ENCODE peak calls at places on chromosomes 11 and 22, in nine cellular contexts. Q, J, S, W, Z, L, Y, B and N are unnamed samples. For H3K4me1, the result is how much of the 10 kb centered on the place peaks cover.

GRCh38 chr22:31822523-31822922 is 68.7 kb downstream of the DEPDC5 start:
- DNase-seq in Q (no peak), J (no peak), S (no peak), W (no peak), Z (no peak), L (no peak), Y (no peak), B (no peak), N (no peak)

GRCh38 chr22:48520888-48521600 is 1306.6 kb downstream of the BRD1 start:
- DNase-seq in Q (no peak), J (no peak), S (no peak), W (no peak), Z (no peak), L (no peak), Y (no peak), B (no peak), N (no peak)

GRCh38 chr11:32290783-32291182 is 144.6 kb downstream of the WT1 start:
- DNase-seq in Q (no peak), J (peak), S (no peak), W (no peak), Z (no peak), L (no peak), Y (no peak), B (no peak), N (no peak)

GRCh38 chr11:3103076-3103475 is 45.9 kb upstream of the CARS1 start:
- DNase-seq in Q (no peak), J (no peak), S (peak), W (peak), Z (no peak), L (peak), Y (no peak), B (peak), N (no peak)

GRCh38 chr22:34998921-34999320 is 67.0 kb upstream of the ISX start:
- DNase-seq in Q (no peak), J (no peak), S (no peak), W (no peak), Z (no peak), L (no peak), Y (no peak), B (no peak), N (no peak)

GRCh38 chr11:115990004-115990447 is 485.8 kb upstream of the CADM1 start:
- DNase-seq in Q (peak), J (no peak), S (peak), W (no peak), Z (no peak), L (no peak), Y (no peak), B (peak), N (no peak)

GRCh38 chr11:34327804-34328631 is 29.8 kb downstream of the ABTB2 start:
- DNase-seq in Q (no peak), J (no peak), S (no peak), W (no peak), Z (no peak), L (no peak), Y (no peak), B (no peak), N (no peak)

GRCh38 chr11:73233704-73234402 is 15.8 kb downstream of the P2RY2 start:
- DNase-seq in Q (peak), J (no peak), S (no peak), W (no peak), Z (no peak), L (peak), Y (no peak), B (no peak), N (no peak)

GRCh38 chr22:27431896-27432295 is 369.7 kb downstream of the MN1 start:
- DNase-seq in Q (no peak), J (peak), S (no peak), W (no peak), Z (no peak), L (no peak), Y (no peak), B (no peak), N (no peak)

GRCh38 chr11:10032991-10033390 is 261.0 kb downstream of the SBF2 start:
- DNase-seq in Q (no peak), J (peak), S (no peak), W (no peak), Z (no peak), L (no peak), Y (no peak), B (no peak), N (no peak)

GRCh38 chr22:37999640-38000272 is 15.4 kb upstream of the SOX10 start:
- DNase-seq in Q (no peak), J (peak), S (no peak), W (no peak), Z (no peak), L (no peak), Y (peak), B (no peak), N (no peak)

GRCh38 chr22:49008682-49009235 is 818.9 kb downstream of the BRD1 start:
- DNase-seq in Q (no peak), J (no peak), S (peak), W (peak), Z (peak), L (peak), Y (no peak), B (no peak), N (no peak)

GRCh38 chr11:88454881-88455280 is 117.3 kb upstream of the CTSC start:
- DNase-seq in Q (no peak), J (peak), S (no peak), W (no peak), Z (no peak), L (no peak), Y (no peak), B (no peak), N (no peak)

GRCh38 chr22:24526191-24526590 is 28.7 kb downstream of the GUCD1 start:
- DNase-seq in Q (no peak), J (no peak), S (no peak), W (no peak), Z (no peak), L (no peak), Y (no peak), B (no peak), N (no peak)

GRCh38 chr22:39311592-39312400 is 7.6 kb downstream of the RPL3 start:
- DNase-seq in Q (no peak), J (no peak), S (no peak), W (no peak), Z (no peak), L (no peak), Y (no peak), B (no peak), N (no peak)

GRCh38 chr22:46024136-46024840 is 47.3 kb upstream of the WNT7B start:
- DNase-seq in Q (no peak), J (no peak), S (no peak), W (no peak), Z (no peak), L (peak), Y (no peak), B (peak), N (peak)

GRCh38 chr11:63490551-63491239 is at the start of gene PLAAT5:
- DNase-seq in Q (peak), J (no peak), S (peak), W (no peak), Z (peak), L (peak), Y (no peak), B (peak), N (peak)

GRCh38 chr11:69702239-69702668 is 1.6 kb downstream of the FGF19 start:
- DNase-seq in Q (no peak), J (no peak), S (no peak), W (no peak), Z (no peak), L (no peak), Y (no peak), B (no peak), N (no peak)

GRCh38 chr11:132638421-132638820 is 893.9 kb downstream of the OPCML start:
- DNase-seq in Q (no peak), J (no peak), S (no peak), W (no peak), Z (no peak), L (no peak), Y (no peak), B (no peak), N (no peak)

GRCh38 chr11:128503231-128503991 is 83.9 kb downstream of the ETS1 start:
- DNase-seq in Q (no peak), J (peak), S (no peak), W (no peak), Z (no peak), L (no peak), Y (no peak), B (no peak), N (no peak)

GRCh38 chr11:70942593-70942992 is 309.8 kb downstream of the SHANK2 start:
- DNase-seq in Q (no peak), J (no peak), S (no peak), W (no peak), Z (no peak), L (no peak), Y (no peak), B (no peak), N (no peak)

GRCh38 chr11:47394322-47395224 is 13.8 kb upstream of the SLC39A13 start:
- DNase-seq in Q (peak), J (no peak), S (peak), W (peak), Z (no peak), L (peak), Y (no peak), B (peak), N (no peak)

GRCh38 chr11:821513-822371 is 3.0 kb downstream of the PNPLA2 start:
- DNase-seq in Q (no peak), J (no peak), S (peak), W (no peak), Z (no peak), L (no peak), Y (no peak), B (peak), N (peak)

GRCh38 chr11:4072668-4073285 is 21.8 kb upstream of the RRM1 start:
- DNase-seq in Q (peak), J (peak), S (no peak), W (peak), Z (peak), L (no peak), Y (no peak), B (no peak), N (no peak)

GRCh38 chr11:72578541-72578940 is 95.7 kb downstream of the PDE2A start:
- DNase-seq in Q (peak), J (no peak), S (peak), W (no peak), Z (no peak), L (no peak), Y (no peak), B (no peak), N (no peak)

GRCh38 chr11:35227551-35228341 is 88.8 kb downstream of the CD44 start:
- DNase-seq in Q (no peak), J (no peak), S (no peak), W (no peak), Z (no peak), L (no peak), Y (no peak), B (no peak), N (no peak)

GRCh38 chr11:124834526-124835190 is 30.6 kb upstream of the ROBO3 start:
- DNase-seq in Q (no peak), J (no peak), S (no peak), W (no peak), Z (no peak), L (no peak), Y (no peak), B (no peak), N (no peak)

GRCh38 chr11:66879583-66879982 is 22.7 kb downstream of the LRFN4 start:
- DNase-seq in Q (no peak), J (no peak), S (no peak), W (no peak), Z (no peak), L (no peak), Y (no peak), B (no peak), N (no peak)
- H3K4me1 ChIP-seq in Q (under half), J (under half), S (under half), W (half or more), Z (under half), L (under half), Y (under half), B (under half), N (under half)

GRCh38 chr22:36405671-36406070 is 17.9 kb upstream of the MYH9 start:
- DNase-seq in Q (peak), J (peak), S (peak), W (peak), Z (no peak), L (no peak), Y (no peak), B (peak), N (no peak)
- TF ChIP-seq CTCF in Q (no peak), J (no peak), S (no peak), W (no peak), Z (no peak), L (peak), Y (no peak), B (no peak), N (no peak)

DNA sequence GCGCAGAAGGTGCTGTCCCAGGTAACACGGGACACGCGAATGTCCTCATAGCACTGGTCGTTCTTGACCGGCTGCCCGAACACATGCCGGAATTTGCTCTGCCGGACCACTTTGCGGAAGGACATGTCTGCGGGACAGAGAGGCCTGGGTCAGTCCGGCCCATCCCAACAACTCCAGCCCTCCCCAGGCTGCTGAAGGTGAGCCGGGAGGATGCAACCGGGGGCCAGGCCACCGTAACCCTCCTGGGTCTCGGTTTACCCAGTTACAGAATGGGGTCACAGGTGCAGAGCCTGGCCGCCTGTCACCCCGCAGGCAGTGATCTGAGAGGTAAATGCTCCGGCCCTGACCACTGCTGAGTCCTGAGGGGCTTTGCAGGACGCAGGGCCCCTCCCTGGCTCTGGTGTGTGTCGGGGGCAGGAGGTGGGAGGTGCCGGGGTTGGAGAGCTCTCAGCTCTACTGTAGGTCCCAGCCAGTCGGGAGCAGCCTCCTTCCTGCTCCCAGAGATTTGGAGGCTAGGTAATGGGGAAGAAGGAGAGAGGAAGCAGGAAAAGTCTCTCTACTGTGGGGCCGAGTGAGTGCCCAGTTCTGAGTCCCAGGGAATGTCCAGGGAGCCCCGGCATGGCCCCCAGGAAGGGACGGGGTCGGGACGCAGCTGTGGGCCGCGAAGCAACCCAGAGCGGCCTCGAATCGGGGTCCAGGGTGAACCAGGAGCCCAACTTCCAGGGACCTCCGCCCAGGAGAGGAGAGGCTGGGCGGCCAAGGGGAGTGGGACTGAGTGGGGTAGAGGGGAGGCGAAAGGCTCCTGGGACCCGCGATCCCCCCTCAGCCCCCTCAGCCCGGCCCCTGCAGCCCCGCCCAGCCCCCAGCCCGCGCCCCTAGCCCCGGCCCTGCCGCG is 525 bp downstream of the CORO1B start:
- DNase-seq in Q (no peak), J (no peak), S (no peak), W (no peak), Z (no peak), L (no peak), Y (no peak), B (no peak), N (no peak)
- H3K4me3 ChIP-seq in Q (peak), J (peak), S (peak), W (peak), Z (peak), L (peak), Y (peak), B (peak), N (peak)

DNA sequence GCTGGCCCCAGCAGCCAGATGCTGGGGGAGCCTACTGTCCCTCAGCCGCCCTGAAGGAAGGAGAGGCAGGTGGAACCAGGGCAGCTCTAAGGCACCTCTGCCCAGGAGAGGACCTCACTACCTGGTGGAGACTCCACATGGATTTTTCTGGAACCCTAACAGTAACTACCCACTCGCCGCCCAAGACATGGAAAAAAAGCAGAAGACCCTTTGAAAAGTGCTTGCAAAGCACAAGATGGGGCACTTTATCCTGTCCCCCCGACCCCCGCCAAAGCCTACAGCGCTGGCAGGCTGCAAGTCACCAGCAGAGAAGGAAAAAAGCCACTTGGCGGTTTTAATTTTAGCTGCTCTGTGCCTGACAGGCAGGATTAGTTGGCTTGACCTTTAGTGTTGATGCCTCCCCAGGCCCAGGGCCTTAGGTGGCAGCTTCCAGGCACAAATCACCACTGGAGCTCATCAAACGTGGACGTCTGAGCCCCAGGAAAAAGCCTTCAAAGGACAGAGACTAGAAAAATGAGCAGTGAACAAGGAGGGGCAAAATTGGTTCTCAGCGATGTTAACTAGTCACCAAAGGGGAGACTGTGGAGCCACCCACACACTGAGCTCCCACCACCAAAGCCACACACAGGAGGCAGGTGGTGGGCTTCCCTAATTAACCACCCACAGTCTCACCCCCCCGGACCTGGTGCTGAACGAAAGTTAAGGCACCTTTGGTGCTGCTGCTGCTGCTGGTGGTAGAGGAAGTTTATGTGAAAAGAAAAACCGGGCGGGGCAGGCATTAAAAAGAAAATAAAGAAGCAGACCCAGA is 4.2 kb upstream of the PYGM start:
- DNase-seq in Q (no peak), J (no peak), S (peak), W (peak), Z (no peak), L (peak), Y (no peak), B (no peak), N (no peak)
- H3K4me1 ChIP-seq in Q (under half), J (under half), S (under half), W (half or more), Z (under half), L (half or more), Y (under half), B (half or more), N (under half)